ENCODE peak calls at places on chromosome 20, in nine cellular contexts. One of them, this sample, is unnamed.

GRCh38 chr20:45257161-45257560 is 2.8 kb upstream of the SLPI start:
- DNase-seq in GM13976: no peak
- DNase-seq in NCI-H524 treated with DMSO at 0.1 percent for 48 hours: no peak
- DNase-seq in non-pigmented ciliary epithelial cell: no peak
- DNase-seq in stimulated activated CD4-positive, alpha-beta T cell treated with anti-CD3 and anti-CD28 coated beads, Interleukin-1b, Interleukin-23, amount 100 ng/mL, for 1 hour: no peak
- DNase-seq in progenitor cell of endocrine pancreas: no peak
- DNase-seq in AG10803: no peak
- DNase-seq in NCI-H1105: no peak
- DNase-seq in kidney tubule cell: no peak
- DNase-seq in this sample: no peak

GRCh38 chr20:22180244-22180643 is 404.1 kb downstream of the FOXA2 start:
- DNase-seq in GM13976: no peak
- DNase-seq in NCI-H524 treated with DMSO at 0.1 percent for 48 hours: no peak
- DNase-seq in non-pigmented ciliary epithelial cell: no peak
- DNase-seq in stimulated activated CD4-positive, alpha-beta T cell treated with anti-CD3 and anti-CD28 coated beads, Interleukin-1b, Interleukin-23, amount 100 ng/mL, for 1 hour: no peak
- DNase-seq in progenitor cell of endocrine pancreas: no peak
- DNase-seq in AG10803: no peak
- DNase-seq in NCI-H1105: no peak
- DNase-seq in kidney tubule cell: no peak
- DNase-seq in this sample: no peak

GRCh38 chr20:32539817-32540675 is 45.1 kb downstream of the NOL4L start:
- DNase-seq in GM13976: no peak
- DNase-seq in NCI-H524 treated with DMSO at 0.1 percent for 48 hours: no peak
- DNase-seq in non-pigmented ciliary epithelial cell: no peak
- DNase-seq in stimulated activated CD4-positive, alpha-beta T cell treated with anti-CD3 and anti-CD28 coated beads, Interleukin-1b, Interleukin-23, amount 100 ng/mL, for 1 hour: no peak
- DNase-seq in progenitor cell of endocrine pancreas: no peak
- DNase-seq in AG10803: no peak
- DNase-seq in NCI-H1105: no peak
- DNase-seq in kidney tubule cell: no peak
- DNase-seq in this sample: no peak

GRCh38 chr20:14142171-14142570 is 146.9 kb downstream of the MACROD2 start:
- DNase-seq in GM13976: peak
- DNase-seq in NCI-H524 treated with DMSO at 0.1 percent for 48 hours: peak
- DNase-seq in non-pigmented ciliary epithelial cell: no peak
- DNase-seq in stimulated activated CD4-positive, alpha-beta T cell treated with anti-CD3 and anti-CD28 coated beads, Interleukin-1b, Interleukin-23, amount 100 ng/mL, for 1 hour: no peak
- DNase-seq in progenitor cell of endocrine pancreas: peak
- DNase-seq in AG10803: peak
- DNase-seq in NCI-H1105: peak
- DNase-seq in kidney tubule cell: peak
- DNase-seq in this sample: peak

GRCh38 chr20:32609371-32609773 is 24.2 kb upstream of the NOL4L start:
- DNase-seq in GM13976: no peak
- DNase-seq in NCI-H524 treated with DMSO at 0.1 percent for 48 hours: no peak
- DNase-seq in non-pigmented ciliary epithelial cell: no peak
- DNase-seq in stimulated activated CD4-positive, alpha-beta T cell treated with anti-CD3 and anti-CD28 coated beads, Interleukin-1b, Interleukin-23, amount 100 ng/mL, for 1 hour: no peak
- DNase-seq in progenitor cell of endocrine pancreas: no peak
- DNase-seq in AG10803: no peak
- DNase-seq in NCI-H1105: no peak
- DNase-seq in kidney tubule cell: no peak
- DNase-seq in this sample: no peak

GRCh38 chr20:8996817-8997512 is 71.9 kb upstream of the PLCB4 start:
- DNase-seq in GM13976: no peak
- DNase-seq in NCI-H524 treated with DMSO at 0.1 percent for 48 hours: peak
- DNase-seq in non-pigmented ciliary epithelial cell: no peak
- DNase-seq in stimulated activated CD4-positive, alpha-beta T cell treated with anti-CD3 and anti-CD28 coated beads, Interleukin-1b, Interleukin-23, amount 100 ng/mL, for 1 hour: no peak
- DNase-seq in progenitor cell of endocrine pancreas: no peak
- DNase-seq in AG10803: no peak
- DNase-seq in NCI-H1105: no peak
- DNase-seq in kidney tubule cell: no peak
- DNase-seq in this sample: peak

GRCh38 chr20:37193226-37193625 is 13.9 kb upstream of the MROH8 start:
- DNase-seq in GM13976: no peak
- DNase-seq in NCI-H524 treated with DMSO at 0.1 percent for 48 hours: no peak
- DNase-seq in non-pigmented ciliary epithelial cell: no peak
- DNase-seq in stimulated activated CD4-positive, alpha-beta T cell treated with anti-CD3 and anti-CD28 coated beads, Interleukin-1b, Interleukin-23, amount 100 ng/mL, for 1 hour: no peak
- DNase-seq in progenitor cell of endocrine pancreas: no peak
- DNase-seq in AG10803: no peak
- DNase-seq in NCI-H1105: no peak
- DNase-seq in kidney tubule cell: no peak
- DNase-seq in this sample: no peak

GRCh38 chr20:31987744-31988143 is 19.8 kb downstream of the XKR7 start:
- DNase-seq in GM13976: no peak
- DNase-seq in NCI-H524 treated with DMSO at 0.1 percent for 48 hours: no peak
- DNase-seq in non-pigmented ciliary epithelial cell: no peak
- DNase-seq in stimulated activated CD4-positive, alpha-beta T cell treated with anti-CD3 and anti-CD28 coated beads, Interleukin-1b, Interleukin-23, amount 100 ng/mL, for 1 hour: no peak
- DNase-seq in progenitor cell of endocrine pancreas: no peak
- DNase-seq in AG10803: no peak
- DNase-seq in NCI-H1105: no peak
- DNase-seq in kidney tubule cell: peak
- DNase-seq in this sample: no peak

GRCh38 chr20:18388860-18389259 is 78.0 kb downstream of the DZANK1 start:
- DNase-seq in GM13976: no peak
- DNase-seq in NCI-H524 treated with DMSO at 0.1 percent for 48 hours: no peak
- DNase-seq in non-pigmented ciliary epithelial cell: peak
- DNase-seq in stimulated activated CD4-positive, alpha-beta T cell treated with anti-CD3 and anti-CD28 coated beads, Interleukin-1b, Interleukin-23, amount 100 ng/mL, for 1 hour: no peak
- DNase-seq in progenitor cell of endocrine pancreas: no peak
- DNase-seq in AG10803: peak
- DNase-seq in NCI-H1105: no peak
- DNase-seq in kidney tubule cell: peak
- DNase-seq in this sample: no peak

GRCh38 chr20:35207950-35208611 is 18.4 kb upstream of the MMP24 start:
- DNase-seq in GM13976: peak
- DNase-seq in NCI-H524 treated with DMSO at 0.1 percent for 48 hours: no peak
- DNase-seq in non-pigmented ciliary epithelial cell: peak
- DNase-seq in stimulated activated CD4-positive, alpha-beta T cell treated with anti-CD3 and anti-CD28 coated beads, Interleukin-1b, Interleukin-23, amount 100 ng/mL, for 1 hour: peak
- DNase-seq in progenitor cell of endocrine pancreas: peak
- DNase-seq in AG10803: peak
- DNase-seq in NCI-H1105: peak
- DNase-seq in kidney tubule cell: peak
- DNase-seq in this sample: peak

GRCh38 chr20:42565106-42565990 is 624.4 kb downstream of the PTPRT start:
- DNase-seq in GM13976: no peak
- DNase-seq in NCI-H524 treated with DMSO at 0.1 percent for 48 hours: no peak
- DNase-seq in non-pigmented ciliary epithelial cell: no peak
- DNase-seq in stimulated activated CD4-positive, alpha-beta T cell treated with anti-CD3 and anti-CD28 coated beads, Interleukin-1b, Interleukin-23, amount 100 ng/mL, for 1 hour: no peak
- DNase-seq in progenitor cell of endocrine pancreas: no peak
- DNase-seq in AG10803: no peak
- DNase-seq in NCI-H1105: no peak
- DNase-seq in kidney tubule cell: no peak
- DNase-seq in this sample: no peak

GRCh38 chr20:22630698-22631097 is 46.3 kb upstream of the FOXA2 start:
- DNase-seq in GM13976: no peak
- DNase-seq in NCI-H524 treated with DMSO at 0.1 percent for 48 hours: no peak
- DNase-seq in non-pigmented ciliary epithelial cell: no peak
- DNase-seq in stimulated activated CD4-positive, alpha-beta T cell treated with anti-CD3 and anti-CD28 coated beads, Interleukin-1b, Interleukin-23, amount 100 ng/mL, for 1 hour: no peak
- DNase-seq in progenitor cell of endocrine pancreas: no peak
- DNase-seq in AG10803: no peak
- DNase-seq in NCI-H1105: peak
- DNase-seq in kidney tubule cell: no peak
- DNase-seq in this sample: no peak

GRCh38 chr20:58753267-58753928 is 60.8 kb downstream of the NPEPL1 start:
- DNase-seq in GM13976: no peak
- DNase-seq in NCI-H524 treated with DMSO at 0.1 percent for 48 hours: no peak
- DNase-seq in non-pigmented ciliary epithelial cell: no peak
- DNase-seq in stimulated activated CD4-positive, alpha-beta T cell treated with anti-CD3 and anti-CD28 coated beads, Interleukin-1b, Interleukin-23, amount 100 ng/mL, for 1 hour: no peak
- DNase-seq in progenitor cell of endocrine pancreas: no peak
- DNase-seq in AG10803: no peak
- DNase-seq in NCI-H1105: no peak
- DNase-seq in kidney tubule cell: peak
- DNase-seq in this sample: no peak

GRCh38 chr20:3273371-3273770 is 34.4 kb upstream of the SLC4A11 start:
- DNase-seq in GM13976: no peak
- DNase-seq in NCI-H524 treated with DMSO at 0.1 percent for 48 hours: no peak
- DNase-seq in non-pigmented ciliary epithelial cell: no peak
- DNase-seq in stimulated activated CD4-positive, alpha-beta T cell treated with anti-CD3 and anti-CD28 coated beads, Interleukin-1b, Interleukin-23, amount 100 ng/mL, for 1 hour: no peak
- DNase-seq in progenitor cell of endocrine pancreas: no peak
- DNase-seq in AG10803: no peak
- DNase-seq in NCI-H1105: no peak
- DNase-seq in kidney tubule cell: no peak
- DNase-seq in this sample: no peak

GRCh38 chr20:42095221-42095620 is 477.0 kb upstream of the CHD6 start:
- DNase-seq in GM13976: no peak
- DNase-seq in NCI-H524 treated with DMSO at 0.1 percent for 48 hours: no peak
- DNase-seq in non-pigmented ciliary epithelial cell: no peak
- DNase-seq in stimulated activated CD4-positive, alpha-beta T cell treated with anti-CD3 and anti-CD28 coated beads, Interleukin-1b, Interleukin-23, amount 100 ng/mL, for 1 hour: no peak
- DNase-seq in progenitor cell of endocrine pancreas: no peak
- DNase-seq in AG10803: no peak
- DNase-seq in NCI-H1105: no peak
- DNase-seq in kidney tubule cell: no peak
- DNase-seq in this sample: no peak

GRCh38 chr20:61604494-61604893 is 352.4 kb downstream of the CDH4 start:
- DNase-seq in GM13976: no peak
- DNase-seq in NCI-H524 treated with DMSO at 0.1 percent for 48 hours: no peak
- DNase-seq in non-pigmented ciliary epithelial cell: no peak
- DNase-seq in stimulated activated CD4-positive, alpha-beta T cell treated with anti-CD3 and anti-CD28 coated beads, Interleukin-1b, Interleukin-23, amount 100 ng/mL, for 1 hour: no peak
- DNase-seq in progenitor cell of endocrine pancreas: no peak
- DNase-seq in AG10803: no peak
- DNase-seq in NCI-H1105: no peak
- DNase-seq in kidney tubule cell: no peak
- DNase-seq in this sample: no peak

GRCh38 chr20:52896348-52896747 is 75.8 kb upstream of the TSHZ2 start:
- DNase-seq in GM13976: no peak
- DNase-seq in NCI-H524 treated with DMSO at 0.1 percent for 48 hours: no peak
- DNase-seq in non-pigmented ciliary epithelial cell: no peak
- DNase-seq in stimulated activated CD4-positive, alpha-beta T cell treated with anti-CD3 and anti-CD28 coated beads, Interleukin-1b, Interleukin-23, amount 100 ng/mL, for 1 hour: no peak
- DNase-seq in progenitor cell of endocrine pancreas: no peak
- DNase-seq in AG10803: no peak
- DNase-seq in NCI-H1105: no peak
- DNase-seq in kidney tubule cell: no peak
- DNase-seq in this sample: no peak

GRCh38 chr20:44402391-44403193 is 47.1 kb downstream of the HNF4A start:
- DNase-seq in GM13976: no peak
- DNase-seq in NCI-H524 treated with DMSO at 0.1 percent for 48 hours: no peak
- DNase-seq in non-pigmented ciliary epithelial cell: no peak
- DNase-seq in stimulated activated CD4-positive, alpha-beta T cell treated with anti-CD3 and anti-CD28 coated beads, Interleukin-1b, Interleukin-23, amount 100 ng/mL, for 1 hour: no peak
- DNase-seq in progenitor cell of endocrine pancreas: no peak
- DNase-seq in AG10803: no peak
- DNase-seq in NCI-H1105: no peak
- DNase-seq in kidney tubule cell: peak
- DNase-seq in this sample: no peak

GRCh38 chr20:16216227-16217210 is 356.7 kb downstream of the KIF16B start:
- DNase-seq in GM13976: no peak
- DNase-seq in NCI-H524 treated with DMSO at 0.1 percent for 48 hours: no peak
- DNase-seq in non-pigmented ciliary epithelial cell: no peak
- DNase-seq in stimulated activated CD4-positive, alpha-beta T cell treated with anti-CD3 and anti-CD28 coated beads, Interleukin-1b, Interleukin-23, amount 100 ng/mL, for 1 hour: no peak
- DNase-seq in progenitor cell of endocrine pancreas: no peak
- DNase-seq in AG10803: no peak
- DNase-seq in NCI-H1105: no peak
- DNase-seq in kidney tubule cell: peak
- DNase-seq in this sample: no peak

GRCh38 chr20:57526067-57526884 is 1.3 kb upstream of the CTCFL start:
- DNase-seq in GM13976: no peak
- DNase-seq in NCI-H524 treated with DMSO at 0.1 percent for 48 hours: no peak
- DNase-seq in non-pigmented ciliary epithelial cell: no peak
- DNase-seq in stimulated activated CD4-positive, alpha-beta T cell treated with anti-CD3 and anti-CD28 coated beads, Interleukin-1b, Interleukin-23, amount 100 ng/mL, for 1 hour: no peak
- DNase-seq in progenitor cell of endocrine pancreas: no peak
- DNase-seq in AG10803: no peak
- DNase-seq in NCI-H1105: no peak
- DNase-seq in kidney tubule cell: no peak
- DNase-seq in this sample: no peak

GRCh38 chr20:7695622-7696021 is 244.6 kb downstream of the HAO1 start:
- DNase-seq in GM13976: no peak
- DNase-seq in NCI-H524 treated with DMSO at 0.1 percent for 48 hours: no peak
- DNase-seq in non-pigmented ciliary epithelial cell: peak
- DNase-seq in stimulated activated CD4-positive, alpha-beta T cell treated with anti-CD3 and anti-CD28 coated beads, Interleukin-1b, Interleukin-23, amount 100 ng/mL, for 1 hour: no peak
- DNase-seq in progenitor cell of endocrine pancreas: no peak
- DNase-seq in AG10803: peak
- DNase-seq in NCI-H1105: no peak
- DNase-seq in kidney tubule cell: peak
- DNase-seq in this sample: no peak

GRCh38 chr20:5770240-5770986 is 20.2 kb downstream of the SHLD1 start:
- DNase-seq in GM13976: no peak
- DNase-seq in NCI-H524 treated with DMSO at 0.1 percent for 48 hours: no peak
- DNase-seq in non-pigmented ciliary epithelial cell: no peak
- DNase-seq in stimulated activated CD4-positive, alpha-beta T cell treated with anti-CD3 and anti-CD28 coated beads, Interleukin-1b, Interleukin-23, amount 100 ng/mL, for 1 hour: no peak
- DNase-seq in progenitor cell of endocrine pancreas: no peak
- DNase-seq in AG10803: peak
- DNase-seq in NCI-H1105: no peak
- DNase-seq in kidney tubule cell: no peak
- DNase-seq in this sample: no peak

GRCh38 chr20:57493091-57493615 is 31.8 kb downstream of the CTCFL start:
- DNase-seq in GM13976: no peak
- DNase-seq in NCI-H524 treated with DMSO at 0.1 percent for 48 hours: no peak
- DNase-seq in non-pigmented ciliary epithelial cell: no peak
- DNase-seq in stimulated activated CD4-positive, alpha-beta T cell treated with anti-CD3 and anti-CD28 coated beads, Interleukin-1b, Interleukin-23, amount 100 ng/mL, for 1 hour: no peak
- DNase-seq in progenitor cell of endocrine pancreas: no peak
- DNase-seq in AG10803: no peak
- DNase-seq in NCI-H1105: no peak
- DNase-seq in kidney tubule cell: no peak
- DNase-seq in this sample: no peak

GRCh38 chr20:25032478-25033183 is 25.3 kb downstream of the ACSS1 start:
- DNase-seq in GM13976: no peak
- DNase-seq in NCI-H524 treated with DMSO at 0.1 percent for 48 hours: no peak
- DNase-seq in non-pigmented ciliary epithelial cell: no peak
- DNase-seq in stimulated activated CD4-positive, alpha-beta T cell treated with anti-CD3 and anti-CD28 coated beads, Interleukin-1b, Interleukin-23, amount 100 ng/mL, for 1 hour: no peak
- DNase-seq in progenitor cell of endocrine pancreas: no peak
- DNase-seq in AG10803: no peak
- DNase-seq in NCI-H1105: no peak
- DNase-seq in kidney tubule cell: no peak
- DNase-seq in this sample: no peak

GRCh38 chr20:57407541-57407956 is 16.4 kb downstream of the RBM38 start:
- DNase-seq in GM13976: no peak
- DNase-seq in NCI-H524 treated with DMSO at 0.1 percent for 48 hours: no peak
- DNase-seq in non-pigmented ciliary epithelial cell: no peak
- DNase-seq in stimulated activated CD4-positive, alpha-beta T cell treated with anti-CD3 and anti-CD28 coated beads, Interleukin-1b, Interleukin-23, amount 100 ng/mL, for 1 hour: no peak
- DNase-seq in progenitor cell of endocrine pancreas: no peak
- DNase-seq in AG10803: no peak
- DNase-seq in NCI-H1105: no peak
- DNase-seq in kidney tubule cell: no peak
- DNase-seq in this sample: no peak

GRCh38 chr20:48478806-48479550 is 348.8 kb downstream of the PREX1 start:
- DNase-seq in GM13976: no peak
- DNase-seq in NCI-H524 treated with DMSO at 0.1 percent for 48 hours: no peak
- DNase-seq in non-pigmented ciliary epithelial cell: no peak
- DNase-seq in stimulated activated CD4-positive, alpha-beta T cell treated with anti-CD3 and anti-CD28 coated beads, Interleukin-1b, Interleukin-23, amount 100 ng/mL, for 1 hour: no peak
- DNase-seq in progenitor cell of endocrine pancreas: no peak
- DNase-seq in AG10803: no peak
- DNase-seq in NCI-H1105: no peak
- DNase-seq in kidney tubule cell: no peak
- DNase-seq in this sample: no peak